ENCODE peak calls at places on chromosome 10, in seven cellular contexts. One of them, this sample, is unnamed.

GRCh38 chr10:59175538-59176240 is 754 bp upstream of the PHYHIPL start:
- DNase-seq in heart right ventricle: no peak
- DNase-seq in mammary epithelial cell: peak; percentile 4
- DNase-seq in H9: peak; percentile 38
- DNase-seq in fibroblast of lung: no peak
- DNase-seq in GM12878: no peak
- DNase-seq in astrocyte: no peak
- DNase-seq in this sample: peak; percentile 45

GRCh38 chr10:48363617-48364355 is 57.3 kb downstream of the MAPK8 start:
- DNase-seq in astrocyte: peak; percentile 55
- DNase-seq in GM12878: peak; percentile 51
- DNase-seq in mammary epithelial cell: peak; percentile 60
- DNase-seq in fibroblast of lung: peak; percentile 86
- DNase-seq in H9: no peak
- DNase-seq in heart right ventricle: no peak
- DNase-seq in this sample: peak; percentile 76

GRCh38 chr10:121832647-121833046 is 95.2 kb downstream of the ATE1 start:
- DNase-seq in fibroblast of lung: no peak
- DNase-seq in H9: no peak
- DNase-seq in GM12878: no peak
- DNase-seq in astrocyte: no peak
- DNase-seq in heart right ventricle: no peak
- DNase-seq in mammary epithelial cell: no peak
- DNase-seq in this sample: peak; percentile 72

GRCh38 chr10:60967854-60968484 is 24.0 kb upstream of the RHOBTB1 start:
- DNase-seq in H9: no peak
- DNase-seq in mammary epithelial cell: no peak
- DNase-seq in fibroblast of lung: no peak
- DNase-seq in heart right ventricle: no peak
- DNase-seq in GM12878: no peak
- DNase-seq in astrocyte: no peak
- DNase-seq in this sample: no peak

GRCh38 chr10:5476918-5477525 is 22.3 kb downstream of the CALML5 start:
- DNase-seq in H9: no peak
- DNase-seq in mammary epithelial cell: no peak
- DNase-seq in heart right ventricle: no peak
- DNase-seq in GM12878: no peak
- DNase-seq in fibroblast of lung: no peak
- DNase-seq in astrocyte: no peak
- DNase-seq in this sample: peak; percentile 51

GRCh38 chr10:129718548-129719414 is 245.3 kb downstream of the EBF3 start:
- DNase-seq in mammary epithelial cell: peak; percentile 2
- DNase-seq in astrocyte: no peak
- DNase-seq in GM12878: no peak
- DNase-seq in H9: no peak
- DNase-seq in heart right ventricle: no peak
- DNase-seq in fibroblast of lung: no peak
- DNase-seq in this sample: no peak

GRCh38 chr10:103745264-103746247 is 109.8 kb downstream of the SH3PXD2A start:
- DNase-seq in GM12878: no peak
- DNase-seq in heart right ventricle: no peak
- DNase-seq in fibroblast of lung: no peak
- DNase-seq in H9: peak; percentile 56
- DNase-seq in astrocyte: peak; percentile 30
- DNase-seq in mammary epithelial cell: peak; percentile 96
- DNase-seq in this sample: peak; percentile 9

GRCh38 chr10:63346015-63346441 is 119.7 kb downstream of the JMJD1C start:
- DNase-seq in mammary epithelial cell: peak; percentile 11
- DNase-seq in astrocyte: peak; percentile 51
- DNase-seq in GM12878: no peak
- DNase-seq in H9: no peak
- DNase-seq in heart right ventricle: no peak
- DNase-seq in fibroblast of lung: peak; percentile 14
- DNase-seq in this sample: no peak

GRCh38 chr10:4519691-4520402 is 306.2 kb upstream of the AKR1E2 start:
- DNase-seq in fibroblast of lung: peak; percentile 96
- DNase-seq in astrocyte: peak; percentile 31
- DNase-seq in H9: no peak
- DNase-seq in mammary epithelial cell: peak; percentile 79
- DNase-seq in heart right ventricle: no peak
- DNase-seq in GM12878: no peak
- DNase-seq in this sample: peak; percentile 69

GRCh38 chr10:34723746-34724145 is 91.3 kb downstream of the PARD3 start:
- DNase-seq in heart right ventricle: no peak
- DNase-seq in H9: no peak
- DNase-seq in mammary epithelial cell: peak; percentile 62
- DNase-seq in fibroblast of lung: peak; percentile 85
- DNase-seq in astrocyte: peak; percentile 42
- DNase-seq in GM12878: no peak
- DNase-seq in this sample: no peak

GRCh38 chr10:102593074-102593803 is 51.0 kb upstream of the TRIM8 start:
- DNase-seq in heart right ventricle: no peak
- DNase-seq in astrocyte: peak; percentile 63
- DNase-seq in GM12878: no peak
- DNase-seq in H9: no peak
- DNase-seq in fibroblast of lung: peak; percentile 47
- DNase-seq in mammary epithelial cell: peak; percentile 47
- DNase-seq in this sample: no peak

GRCh38 chr10:44466236-44466635 is 81.3 kb upstream of the CXCL12 start:
- DNase-seq in mammary epithelial cell: no peak
- DNase-seq in fibroblast of lung: no peak
- DNase-seq in GM12878: no peak
- DNase-seq in heart right ventricle: no peak
- DNase-seq in astrocyte: peak; percentile 85
- DNase-seq in H9: no peak
- DNase-seq in this sample: peak; percentile 85

GRCh38 chr10:93352638-93353383 is 129.3 kb downstream of the MYOF start:
- DNase-seq in heart right ventricle: no peak
- DNase-seq in fibroblast of lung: peak; percentile 60
- DNase-seq in mammary epithelial cell: no peak
- DNase-seq in H9: no peak
- DNase-seq in GM12878: no peak
- DNase-seq in astrocyte: peak; percentile 11
- DNase-seq in this sample: no peak

GRCh38 chr10:79266092-79266491 is 81.2 kb upstream of the PPIF start:
- DNase-seq in H9: no peak
- DNase-seq in mammary epithelial cell: peak; percentile 33
- DNase-seq in fibroblast of lung: no peak
- DNase-seq in GM12878: no peak
- DNase-seq in heart right ventricle: no peak
- DNase-seq in astrocyte: no peak
- DNase-seq in this sample: peak; percentile 93

GRCh38 chr10:79268717-79269116 is 78.6 kb upstream of the PPIF start:
- DNase-seq in GM12878: no peak
- DNase-seq in fibroblast of lung: no peak
- DNase-seq in H9: no peak
- DNase-seq in heart right ventricle: no peak
- DNase-seq in mammary epithelial cell: no peak
- DNase-seq in astrocyte: no peak
- DNase-seq in this sample: no peak

GRCh38 chr10:79266543-79267312 is 80.5 kb upstream of the PPIF start:
- DNase-seq in H9: no peak
- DNase-seq in astrocyte: peak; percentile 91
- DNase-seq in heart right ventricle: peak; percentile 61
- DNase-seq in GM12878: peak; percentile 81
- DNase-seq in fibroblast of lung: peak; percentile 89
- DNase-seq in mammary epithelial cell: peak; percentile 71
- DNase-seq in this sample: peak; percentile 98

GRCh38 chr10:79268100-79268670 is 79.1 kb upstream of the PPIF start:
- DNase-seq in GM12878: no peak
- DNase-seq in astrocyte: peak; percentile 63
- DNase-seq in heart right ventricle: no peak
- DNase-seq in mammary epithelial cell: peak; percentile 44
- DNase-seq in fibroblast of lung: peak; percentile 36
- DNase-seq in H9: no peak
- DNase-seq in this sample: peak; percentile 95

DNA sequence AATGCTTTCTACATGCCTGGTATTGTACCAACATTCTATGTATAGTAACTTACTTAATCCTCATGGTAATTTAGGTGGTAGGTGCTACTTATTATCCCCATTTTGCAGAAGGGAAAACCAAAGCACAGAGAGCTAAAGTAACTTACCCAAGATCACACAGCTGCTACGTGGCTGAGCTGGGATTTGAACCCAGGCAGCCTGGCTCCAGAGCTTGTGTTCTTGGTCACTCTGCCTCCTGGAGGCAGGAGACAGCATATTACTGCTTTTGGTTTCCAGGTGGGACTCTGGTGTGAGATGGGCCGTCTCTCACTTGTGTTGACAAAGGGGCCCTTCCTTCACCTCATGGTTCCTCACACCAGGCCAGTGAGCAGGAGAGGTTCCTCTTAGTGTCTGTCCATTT is 79.8 kb upstream of the PPIF start:
- DNase-seq in H9: no peak
- DNase-seq in GM12878: no peak
- DNase-seq in fibroblast of lung: peak; percentile 7
- DNase-seq in heart right ventricle: no peak
- DNase-seq in astrocyte: no peak
- DNase-seq in mammary epithelial cell: no peak
- DNase-seq in this sample: no peak
- TF ChIP-seq CTCF in H9: peak; percentile 41
- TF ChIP-seq CTCF in GM12878: peak; percentile 41
- TF ChIP-seq CTCF in fibroblast of lung: no peak
- TF ChIP-seq CTCF in heart right ventricle: no peak
- TF ChIP-seq CTCF in astrocyte: no peak
- TF ChIP-seq CTCF in mammary epithelial cell: no peak
- TF ChIP-seq CTCF in this sample: no peak

GRCh38 chr10:114631678-114632417 is 26.2 kb downstream of the ABLIM1 start:
- DNase-seq in astrocyte: no peak
- DNase-seq in heart right ventricle: peak; percentile 57
- DNase-seq in GM12878: no peak
- DNase-seq in mammary epithelial cell: no peak
- DNase-seq in fibroblast of lung: no peak
- DNase-seq in H9: peak; percentile 55
- DNase-seq in this sample: no peak

GRCh38 chr10:114635101-114635500 is 23.0 kb downstream of the ABLIM1 start:
- DNase-seq in GM12878: no peak
- DNase-seq in heart right ventricle: no peak
- DNase-seq in astrocyte: peak; percentile 43
- DNase-seq in mammary epithelial cell: no peak
- DNase-seq in fibroblast of lung: no peak
- DNase-seq in H9: no peak
- DNase-seq in this sample: no peak

GRCh38 chr10:114631090-114631677 is 26.9 kb downstream of the ABLIM1 start:
- DNase-seq in GM12878: no peak
- DNase-seq in H9: no peak
- DNase-seq in mammary epithelial cell: no peak
- DNase-seq in fibroblast of lung: no peak
- DNase-seq in heart right ventricle: no peak
- DNase-seq in astrocyte: no peak
- DNase-seq in this sample: no peak

GRCh38 chr10:114634607-114634974 is 23.5 kb downstream of the ABLIM1 start:
- DNase-seq in heart right ventricle: peak; percentile 46
- DNase-seq in mammary epithelial cell: peak; percentile 78
- DNase-seq in H9: no peak
- DNase-seq in astrocyte: peak; percentile 95
- DNase-seq in fibroblast of lung: peak; percentile 80
- DNase-seq in GM12878: no peak
- DNase-seq in this sample: peak; percentile 93

DNA sequence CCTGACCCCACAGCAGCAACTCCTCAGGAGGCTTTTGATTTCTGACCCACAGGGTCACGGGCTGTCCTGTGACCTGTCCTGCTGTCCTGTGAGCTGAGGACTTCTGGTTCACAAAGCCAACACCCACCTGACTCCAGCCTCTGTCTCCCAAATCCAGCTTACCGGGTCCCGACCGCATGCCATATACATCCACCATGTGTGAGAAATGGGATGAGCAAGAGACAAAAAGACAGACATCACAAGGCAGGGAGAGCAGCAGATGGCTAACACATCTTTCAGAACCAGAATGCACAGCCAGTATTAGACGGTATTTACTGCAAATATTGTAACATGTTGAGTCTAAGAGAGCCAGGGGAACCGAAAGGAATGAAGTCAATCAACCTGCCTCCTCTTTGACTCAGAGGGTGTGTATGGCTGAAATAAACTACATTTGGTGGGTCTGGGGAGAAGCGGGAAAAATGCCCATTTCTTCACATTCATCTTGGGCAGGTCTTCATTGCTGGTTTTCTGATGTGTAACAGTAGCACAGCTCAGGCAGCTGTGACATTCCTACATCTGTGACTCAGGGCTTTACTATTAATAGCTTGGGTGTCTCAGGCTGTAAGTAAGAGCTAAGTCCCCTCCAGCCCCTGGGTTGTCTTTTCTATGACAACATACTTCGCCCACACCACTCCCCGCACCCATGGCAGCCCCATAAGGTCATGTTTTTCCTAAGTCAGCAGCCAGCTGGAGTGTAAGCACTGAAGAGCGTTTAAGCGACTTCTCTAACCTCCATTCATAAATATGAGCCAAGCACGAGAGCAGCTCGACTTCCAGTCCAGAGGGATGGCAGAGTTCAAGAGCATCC is 25.0 kb downstream of the ABLIM1 start:
- DNase-seq in astrocyte: peak; percentile 97
- DNase-seq in GM12878: no peak
- DNase-seq in heart right ventricle: no peak
- DNase-seq in H9: no peak
- DNase-seq in fibroblast of lung: peak; percentile 80
- DNase-seq in mammary epithelial cell: peak; percentile 54
- DNase-seq in this sample: peak; percentile 93
- H3K27ac ChIP-seq in astrocyte: peak overlapping the region; percentile 78
- H3K27ac ChIP-seq in GM12878: no peak overlapping the region
- H3K27ac ChIP-seq in heart right ventricle: peak overlapping the region; percentile 81
- H3K27ac ChIP-seq in H9: no peak overlapping the region
- H3K27ac ChIP-seq in fibroblast of lung: peak overlapping the region; percentile 83
- H3K27ac ChIP-seq in mammary epithelial cell: no peak overlapping the region
- H3K27ac ChIP-seq in this sample: peak overlapping the region; percentile 44

DNA sequence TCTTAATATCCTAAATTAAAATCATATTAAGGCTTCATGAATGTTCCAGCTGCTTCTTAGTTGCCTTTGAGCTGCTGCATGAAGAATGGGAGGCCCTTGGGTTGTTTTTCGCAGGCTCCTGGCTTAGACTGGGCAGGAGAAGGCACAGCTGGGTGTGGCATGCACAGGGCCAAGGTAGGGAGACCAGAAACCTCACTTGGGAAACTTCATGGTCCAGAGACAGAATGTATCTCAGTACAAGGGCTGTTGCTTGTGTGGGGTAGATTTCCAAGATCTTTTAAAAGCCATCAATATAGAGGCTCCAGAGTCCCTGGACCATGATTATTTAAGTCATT is 49.9 kb downstream of the BUB3 start:
- DNase-seq in mammary epithelial cell: no peak
- DNase-seq in fibroblast of lung: no peak
- DNase-seq in astrocyte: no peak
- DNase-seq in H9: no peak
- DNase-seq in GM12878: no peak
- DNase-seq in heart right ventricle: no peak
- DNase-seq in this sample: no peak
- H3K4me1 ChIP-seq in mammary epithelial cell: no peaks in the 10 kb centered on the region
- H3K4me1 ChIP-seq in fibroblast of lung: no peaks in the 10 kb centered on the region
- H3K4me1 ChIP-seq in astrocyte: no peaks in the 10 kb centered on the region
- H3K4me1 ChIP-seq in H9: no peaks in the 10 kb centered on the region
- H3K4me1 ChIP-seq in GM12878: peaks cover 7% of the 10 kb centered on the region
- H3K4me1 ChIP-seq in heart right ventricle: no peaks in the 10 kb centered on the region
- H3K4me1 ChIP-seq in this sample: peaks cover 6% of the 10 kb centered on the region

GRCh38 chr10:107749235-107749634 is 584.7 kb upstream of the SORCS1 start:
- DNase-seq in mammary epithelial cell: no peak
- DNase-seq in heart right ventricle: no peak
- DNase-seq in fibroblast of lung: no peak
- DNase-seq in GM12878: no peak
- DNase-seq in astrocyte: no peak
- DNase-seq in H9: no peak
- DNase-seq in this sample: no peak

GRCh38 chr10:107741976-107742375 is 577.5 kb upstream of the SORCS1 start:
- DNase-seq in astrocyte: no peak
- DNase-seq in heart right ventricle: no peak
- DNase-seq in GM12878: no peak
- DNase-seq in fibroblast of lung: no peak
- DNase-seq in H9: no peak
- DNase-seq in mammary epithelial cell: no peak
- DNase-seq in this sample: no peak

GRCh38 chr10:107747851-107748250 is 583.3 kb upstream of the SORCS1 start:
- DNase-seq in mammary epithelial cell: peak; percentile 39
- DNase-seq in H9: no peak
- DNase-seq in GM12878: no peak
- DNase-seq in heart right ventricle: no peak
- DNase-seq in astrocyte: no peak
- DNase-seq in fibroblast of lung: no peak
- DNase-seq in this sample: no peak
- TF ChIP-seq CTCF in mammary epithelial cell: no peak
- TF ChIP-seq CTCF in H9: no peak
- TF ChIP-seq CTCF in GM12878: no peak
- TF ChIP-seq CTCF in heart right ventricle: no peak
- TF ChIP-seq CTCF in astrocyte: no peak
- TF ChIP-seq CTCF in fibroblast of lung: no peak
- TF ChIP-seq CTCF in this sample: no peak